ENCODE peak calls at places on chromosomes 13 and 19, in six cellular contexts. D, Y, O, K, M and E are unnamed samples.

GRCh38 chr13:75785130-75785529 is 149.0 kb downstream of the LMO7 start:
- DNase-seq in M (no peak), Y (no peak), O (no peak), K (peak; percentile 39), D (no peak), E (no peak)

GRCh38 chr19:49837009-49837310 is 14.0 kb upstream of the PTOV1 start:
- DNase-seq in M (no peak), O (no peak), Y (no peak), K (no peak), D (peak; percentile 43), E (no peak)

GRCh38 chr19:1259873-1260748 is 9.0 kb upstream of the CIRBP start:
- DNase-seq in Y (peak; percentile 64), D (no peak), O (no peak), M (no peak), K (peak; percentile 44), E (no peak)

GRCh38 chr19:13015361-13016231 is 20.3 kb downstream of the NFIX start:
- DNase-seq in M (no peak), Y (no peak), K (no peak), D (no peak), O (no peak), E (no peak)

GRCh38 chr13:35716186-35716585 is 239.7 kb upstream of the MAB21L1 start:
- DNase-seq in O (no peak), K (peak; percentile 34), M (no peak), D (no peak), Y (no peak), E (no peak)

GRCh38 chr13:110590577-110590976 is 24.8 kb upstream of the NAXD start:
- DNase-seq in O (no peak), K (no peak), Y (no peak), D (no peak), M (no peak), E (no peak)

GRCh38 chr13:65914707-65915106 is 1315.4 kb downstream of the PCDH9 start:
- DNase-seq in O (no peak), M (no peak), Y (no peak), K (peak; percentile 65), D (peak; percentile 65), E (no peak)

GRCh38 chr13:23990443-23990842 is 93.1 kb upstream of the C1QTNF9B start:
- DNase-seq in K (no peak), O (no peak), M (no peak), D (no peak), Y (no peak), E (no peak)

GRCh38 chr13:38473305-38473704 is 123.7 kb downstream of the UFM1 start:
- DNase-seq in Y (no peak), O (no peak), K (no peak), M (no peak), D (no peak), E (no peak)

GRCh38 chr13:90287521-90287920 is 1060.0 kb upstream of the MIR17HG start:
- DNase-seq in O (no peak), M (no peak), Y (no peak), D (no peak), K (no peak), E (no peak)

GRCh38 chr13:24254151-24254810 is 55.1 kb upstream of the C1QTNF9 start:
- DNase-seq in O (no peak), D (no peak), Y (no peak), M (no peak), K (no peak), E (peak; percentile 71)

GRCh38 chr19:13051581-13052165 is 51.0 kb downstream of the LYL1 start:
- DNase-seq in K (peak; percentile 51), O (peak; percentile 58), D (peak; percentile 62), M (peak; percentile 77), Y (no peak), E (no peak)

GRCh38 chr13:50617134-50617721 is 226.3 kb downstream of the DLEU7 start:
- DNase-seq in D (peak; percentile 83), K (peak; percentile 96), Y (no peak), O (no peak), M (no peak), E (no peak)